ENCODE peak calls at places on chromosomes 2 and 18, in five cellular contexts. S is endodermal cell, M is left ventricle myocardium inferior, E is fibroblast of pulmonary artery, G is heart left ventricle. A is an unnamed sample.

GRCh38 chr2:128069769-128070168 is 21.2 kb upstream of the UGGT1 start:
- DNase-seq in S (no peak), M (no peak), E (peak), G (no peak), A (no peak)

GRCh38 chr18:79525556-79526467 is 130.1 kb downstream of the NFATC1 start:
- DNase-seq in S (peak), M (peak), E (peak), G (peak), A (no peak)

GRCh38 chr2:25301453-25302352 is 40.0 kb downstream of the DNMT3A start:
- DNase-seq in S (no peak), M (no peak), E (peak), G (no peak), A (peak)

GRCh38 chr2:224357098-224357901 is 44.6 kb downstream of the FAM124B start:
- DNase-seq in S (peak), M (no peak), E (peak), G (peak), A (peak)

GRCh38 chr2:217127744-217128143 is 267.9 kb upstream of the TNP1 start:
- DNase-seq in S (no peak), M (no peak), E (no peak), G (no peak), A (peak)

GRCh38 chr2:237533668-237534138 is 32.7 kb upstream of the PRLH start:
- DNase-seq in S (no peak), M (no peak), E (no peak), G (no peak), A (no peak)

GRCh38 chr2:62304429-62305417 is 108.8 kb downstream of the B3GNT2 start:
- DNase-seq in S (peak), M (peak), E (peak), G (peak), A (peak)

GRCh38 chr2:174699993-174700766 is 64.1 kb downstream of the CHRNA1 start:
- DNase-seq in S (no peak), M (no peak), E (peak), G (no peak), A (peak)

GRCh38 chr2:37619957-37620295 is 51.5 kb downstream of the CDC42EP3 start:
- DNase-seq in S (no peak), M (no peak), E (no peak), G (no peak), A (no peak)

GRCh38 chr2:79040967-79041582 is 15.6 kb downstream of the REG3G start:
- DNase-seq in S (no peak), M (no peak), E (no peak), G (no peak), A (no peak)

GRCh38 chr2:100197643-100198153 is 55.3 kb upstream of the AFF3 start:
- DNase-seq in S (peak), M (peak), E (peak), G (peak), A (peak)

GRCh38 chr18:62763101-62763521 is 47.8 kb downstream of the PHLPP1 start:
- DNase-seq in S (no peak), M (no peak), E (no peak), G (no peak), A (peak)

GRCh38 chr18:36284671-36285295 is 12.7 kb upstream of the FHOD3 start:
- DNase-seq in S (peak), M (no peak), E (peak), G (no peak), A (peak)

GRCh38 chr18:2587788-2588187 is 16.4 kb downstream of the NDC80 start:
- DNase-seq in S (no peak), M (no peak), E (no peak), G (no peak), A (peak)

GRCh38 chr2:187500585-187501359 is 52.7 kb upstream of the CALCRL start:
- DNase-seq in S (peak), M (no peak), E (peak), G (no peak), A (peak)

GRCh38 chr2:26731714-26732113 is 32.4 kb upstream of the SLC35F6 start:
- DNase-seq in S (no peak), M (no peak), E (no peak), G (no peak), A (no peak)

GRCh38 chr2:150470435-150470834 is 17.0 kb downstream of the RND3 start:
- DNase-seq in S (peak), M (no peak), E (no peak), G (no peak), A (no peak)

GRCh38 chr2:239724194-239724849 is 300.8 kb downstream of the NDUFA10 start:
- DNase-seq in S (peak), M (no peak), E (no peak), G (peak), A (no peak)

DNA sequence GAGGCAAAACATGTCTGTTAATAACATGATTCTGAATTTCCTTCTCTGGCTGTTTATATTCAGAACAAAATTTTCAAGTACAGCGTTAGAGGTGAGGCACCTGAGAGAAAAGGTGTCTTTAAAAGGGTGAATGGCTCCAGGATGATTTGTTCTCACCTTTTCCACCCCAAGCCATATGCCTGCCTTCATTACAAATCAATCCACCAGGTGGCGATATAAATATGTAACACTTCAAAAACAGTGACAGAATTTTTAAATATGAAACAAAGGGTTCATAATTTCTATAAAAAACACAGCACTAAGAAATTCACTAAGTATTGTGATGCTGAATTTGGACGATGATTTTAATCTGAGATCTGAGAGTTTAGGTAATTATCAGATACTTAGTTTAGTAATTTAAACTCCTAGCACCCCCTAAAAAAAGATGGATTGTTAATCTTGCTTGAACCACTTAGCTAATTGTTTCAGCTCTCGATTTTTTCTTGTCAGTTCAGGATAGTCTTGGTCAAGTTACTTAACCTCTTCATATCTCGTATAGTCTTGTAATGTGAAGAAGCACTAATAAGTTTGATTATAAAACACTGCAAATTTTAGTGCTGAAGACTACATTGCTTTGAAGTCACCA is 528.8 kb downstream of the CPS1 start:
- DNase-seq in S (peak), M (no peak), E (peak), G (no peak), A (peak)
- TF ChIP-seq CTCF in S (peak), M (peak), E (peak), G (peak), A (peak)

GRCh38 chr2:2862386-2862785 is 515.2 kb downstream of the EIPR1 start:
- DNase-seq in S (no peak), M (no peak), E (no peak), G (no peak), A (no peak)
- H3K4me3 ChIP-seq in S (no peak), M (no peak), E (no peak), G (no peak), A (no peak)

DNA sequence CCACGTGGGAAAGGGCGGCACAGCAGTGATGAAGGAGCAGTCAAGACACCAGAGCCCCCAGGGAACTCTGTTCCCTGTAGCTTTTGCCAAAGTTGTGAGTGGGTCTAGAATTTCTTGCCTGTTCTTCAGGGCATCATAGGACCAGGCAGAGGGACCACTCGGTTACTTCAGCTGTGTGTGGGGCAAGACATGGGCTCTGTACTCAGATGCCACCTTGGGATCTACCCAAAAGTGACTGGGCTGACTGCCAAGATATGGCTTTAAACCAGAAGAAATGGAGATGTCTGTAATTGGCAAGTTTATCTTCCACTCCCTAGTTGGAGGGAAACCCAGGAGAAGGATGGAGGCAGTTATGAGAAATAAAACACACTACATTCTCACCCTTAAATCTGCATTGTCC is 29.6 kb downstream of the KCNF1 start:
- DNase-seq in S (no peak), M (no peak), E (no peak), G (no peak), A (no peak)
- TF ChIP-seq CTCF in S (no peak), M (no peak), E (no peak), G (no peak), A (no peak)

GRCh38 chr2:46065152-46065551 is 232.1 kb upstream of the EPAS1 start:
- DNase-seq in S (no peak), M (no peak), E (peak), G (no peak), A (peak)
- H3K4me3 ChIP-seq in S (no peak), M (no peak), E (no peak), G (no peak), A (no peak)

A was measured in choroid plexus epithelial cell.